ENCODE peak calls at places on chromosome 17, in nine cellular contexts. One of them, this sample, is unnamed.

GRCh38 chr17:35167046-35167445 is 19.4 kb downstream of the UNC45B start:
- DNase-seq in PC-3: peak; percentile 30
- DNase-seq in heart right ventricle: no peak
- DNase-seq in NT2/D1: no peak
- DNase-seq in osteoblast: no peak
- DNase-seq in sigmoid colon: peak; percentile 20
- DNase-seq in thoracic aorta: no peak
- DNase-seq in OCI-LY7: no peak
- DNase-seq in stomach: no peak
- DNase-seq in this sample: no peak

GRCh38 chr17:42653179-42654124 is 5.6 kb upstream of the TUBG2 start:
- DNase-seq in OCI-LY7: no peak
- DNase-seq in heart right ventricle: peak; percentile 57
- DNase-seq in PC-3: peak; percentile 29
- DNase-seq in thoracic aorta: no peak
- DNase-seq in sigmoid colon: peak; percentile 92
- DNase-seq in osteoblast: peak; percentile 93
- DNase-seq in stomach: no peak
- DNase-seq in NT2/D1: no peak
- DNase-seq in this sample: no peak

GRCh38 chr17:66287911-66288310 is 14.5 kb upstream of the PRKCA start:
- DNase-seq in stomach: no peak
- DNase-seq in NT2/D1: no peak
- DNase-seq in heart right ventricle: no peak
- DNase-seq in OCI-LY7: no peak
- DNase-seq in sigmoid colon: no peak
- DNase-seq in PC-3: no peak
- DNase-seq in osteoblast: no peak
- DNase-seq in thoracic aorta: no peak
- DNase-seq in this sample: no peak

GRCh38 chr17:67218385-67218950 is 26.5 kb downstream of the HELZ start:
- DNase-seq in osteoblast: peak; percentile 79
- DNase-seq in NT2/D1: no peak
- DNase-seq in thoracic aorta: no peak
- DNase-seq in stomach: no peak
- DNase-seq in sigmoid colon: no peak
- DNase-seq in OCI-LY7: no peak
- DNase-seq in heart right ventricle: no peak
- DNase-seq in PC-3: no peak
- DNase-seq in this sample: no peak

GRCh38 chr17:1588781-1589585 is 26.4 kb upstream of the PITPNA start:
- DNase-seq in stomach: no peak
- DNase-seq in sigmoid colon: no peak
- DNase-seq in heart right ventricle: no peak
- DNase-seq in PC-3: no peak
- DNase-seq in NT2/D1: no peak
- DNase-seq in osteoblast: peak; percentile 80
- DNase-seq in OCI-LY7: no peak
- DNase-seq in thoracic aorta: no peak
- DNase-seq in this sample: no peak

GRCh38 chr17:4497101-4497824 is 1.4 kb upstream of the SPNS2 start:
- DNase-seq in stomach: no peak
- DNase-seq in thoracic aorta: peak; percentile 47
- DNase-seq in PC-3: peak; percentile 79
- DNase-seq in OCI-LY7: peak; percentile 69
- DNase-seq in heart right ventricle: no peak
- DNase-seq in osteoblast: peak; percentile 97
- DNase-seq in NT2/D1: no peak
- DNase-seq in sigmoid colon: no peak
- DNase-seq in this sample: no peak

GRCh38 chr17:33639103-33639991 is 346.3 kb upstream of the ASIC2 start:
- DNase-seq in NT2/D1: no peak
- DNase-seq in PC-3: no peak
- DNase-seq in osteoblast: no peak
- DNase-seq in OCI-LY7: no peak
- DNase-seq in stomach: no peak
- DNase-seq in thoracic aorta: no peak
- DNase-seq in heart right ventricle: no peak
- DNase-seq in sigmoid colon: no peak
- DNase-seq in this sample: no peak

GRCh38 chr17:79835953-79836951 is 3.0 kb downstream of the CBX4 start:
- DNase-seq in osteoblast: peak; percentile 93
- DNase-seq in sigmoid colon: no peak
- DNase-seq in NT2/D1: peak; percentile 94
- DNase-seq in heart right ventricle: no peak
- DNase-seq in PC-3: peak; percentile 35
- DNase-seq in thoracic aorta: no peak
- DNase-seq in OCI-LY7: peak; percentile 69
- DNase-seq in stomach: peak; percentile 90
- DNase-seq in this sample: peak; percentile 96

GRCh38 chr17:39231587-39232551 is 6.1 kb upstream of the STAC2 start:
- DNase-seq in sigmoid colon: peak; percentile 74
- DNase-seq in PC-3: peak; percentile 15
- DNase-seq in NT2/D1: no peak
- DNase-seq in stomach: peak; percentile 49
- DNase-seq in OCI-LY7: peak; percentile 85
- DNase-seq in thoracic aorta: no peak
- DNase-seq in heart right ventricle: peak; percentile 29
- DNase-seq in osteoblast: peak; percentile 97
- DNase-seq in this sample: no peak

GRCh38 chr17:48486557-48486956 is 44.3 kb downstream of the HOXB1 start:
- DNase-seq in NT2/D1: no peak
- DNase-seq in sigmoid colon: peak; percentile 56
- DNase-seq in PC-3: peak; percentile 93
- DNase-seq in heart right ventricle: no peak
- DNase-seq in thoracic aorta: no peak
- DNase-seq in stomach: no peak
- DNase-seq in osteoblast: peak; percentile 97
- DNase-seq in OCI-LY7: no peak
- DNase-seq in this sample: no peak

GRCh38 chr17:59001158-59001814 is 105.4 kb downstream of the TRIM37 start:
- DNase-seq in heart right ventricle: peak; percentile 54
- DNase-seq in NT2/D1: no peak
- DNase-seq in sigmoid colon: no peak
- DNase-seq in PC-3: peak; percentile 33
- DNase-seq in stomach: peak; percentile 34
- DNase-seq in osteoblast: no peak
- DNase-seq in thoracic aorta: no peak
- DNase-seq in OCI-LY7: peak; percentile 90
- DNase-seq in this sample: peak; percentile 4

GRCh38 chr17:9291912-9292562 is 270.7 kb downstream of the NTN1 start:
- DNase-seq in PC-3: peak; percentile 39
- DNase-seq in NT2/D1: no peak
- DNase-seq in sigmoid colon: peak; percentile 83
- DNase-seq in osteoblast: peak; percentile 87
- DNase-seq in OCI-LY7: peak; percentile 16
- DNase-seq in thoracic aorta: no peak
- DNase-seq in stomach: peak; percentile 42
- DNase-seq in heart right ventricle: peak; percentile 45
- DNase-seq in this sample: no peak

GRCh38 chr17:61683466-61683865 is 92.4 kb upstream of the NACA2 start:
- DNase-seq in PC-3: no peak
- DNase-seq in heart right ventricle: no peak
- DNase-seq in osteoblast: no peak
- DNase-seq in thoracic aorta: no peak
- DNase-seq in stomach: no peak
- DNase-seq in NT2/D1: no peak
- DNase-seq in sigmoid colon: no peak
- DNase-seq in OCI-LY7: no peak
- DNase-seq in this sample: no peak

GRCh38 chr17:30821751-30822723 is 2.5 kb downstream of the CRLF3 start:
- DNase-seq in PC-3: no peak
- DNase-seq in osteoblast: no peak
- DNase-seq in sigmoid colon: no peak
- DNase-seq in stomach: no peak
- DNase-seq in NT2/D1: no peak
- DNase-seq in heart right ventricle: no peak
- DNase-seq in OCI-LY7: peak; percentile 37
- DNase-seq in thoracic aorta: no peak
- DNase-seq in this sample: no peak

GRCh38 chr17:49823614-49824013 is 24.3 kb downstream of the TAC4 start:
- DNase-seq in stomach: no peak
- DNase-seq in heart right ventricle: no peak
- DNase-seq in NT2/D1: no peak
- DNase-seq in OCI-LY7: no peak
- DNase-seq in osteoblast: no peak
- DNase-seq in sigmoid colon: no peak
- DNase-seq in thoracic aorta: no peak
- DNase-seq in PC-3: no peak
- DNase-seq in this sample: no peak

GRCh38 chr17:80832266-80832676 is 159.4 kb upstream of the CHMP6 start:
- DNase-seq in PC-3: peak; percentile 12
- DNase-seq in sigmoid colon: peak; percentile 83
- DNase-seq in heart right ventricle: peak; percentile 64
- DNase-seq in thoracic aorta: no peak
- DNase-seq in NT2/D1: peak; percentile 27
- DNase-seq in stomach: no peak
- DNase-seq in OCI-LY7: no peak
- DNase-seq in osteoblast: peak; percentile 97
- DNase-seq in this sample: peak; percentile 29

GRCh38 chr17:79630821-79631639 is 20.2 kb upstream of the RBFOX3 start:
- DNase-seq in thoracic aorta: no peak
- DNase-seq in stomach: peak; percentile 11
- DNase-seq in NT2/D1: no peak
- DNase-seq in OCI-LY7: no peak
- DNase-seq in PC-3: no peak
- DNase-seq in heart right ventricle: peak; percentile 2
- DNase-seq in osteoblast: no peak
- DNase-seq in sigmoid colon: peak; percentile 18
- DNase-seq in this sample: no peak

GRCh38 chr17:27361695-27362094 is 67.8 kb downstream of the WSB1 start:
- DNase-seq in heart right ventricle: no peak
- DNase-seq in thoracic aorta: no peak
- DNase-seq in PC-3: no peak
- DNase-seq in NT2/D1: no peak
- DNase-seq in osteoblast: no peak
- DNase-seq in OCI-LY7: no peak
- DNase-seq in sigmoid colon: peak; percentile 7
- DNase-seq in stomach: no peak
- DNase-seq in this sample: no peak

GRCh38 chr17:34131386-34131785 is 123.7 kb upstream of the CCL2 start:
- DNase-seq in heart right ventricle: peak; percentile 47
- DNase-seq in NT2/D1: no peak
- DNase-seq in thoracic aorta: no peak
- DNase-seq in PC-3: no peak
- DNase-seq in sigmoid colon: no peak
- DNase-seq in osteoblast: no peak
- DNase-seq in stomach: no peak
- DNase-seq in OCI-LY7: no peak
- DNase-seq in this sample: no peak

GRCh38 chr17:336110-337021 is 16.2 kb downstream of the RPH3AL start:
- DNase-seq in OCI-LY7: no peak
- DNase-seq in heart right ventricle: peak; percentile 62
- DNase-seq in sigmoid colon: peak; percentile 85
- DNase-seq in osteoblast: peak; percentile 73
- DNase-seq in stomach: peak; percentile 78
- DNase-seq in thoracic aorta: no peak
- DNase-seq in PC-3: no peak
- DNase-seq in NT2/D1: no peak
- DNase-seq in this sample: no peak
- H3K4me3 ChIP-seq in OCI-LY7: no peak overlapping the region
- H3K4me3 ChIP-seq in heart right ventricle: no peak overlapping the region
- H3K4me3 ChIP-seq in sigmoid colon: no peak overlapping the region
- H3K4me3 ChIP-seq in osteoblast: no peak overlapping the region
- H3K4me3 ChIP-seq in stomach: no peak overlapping the region
- H3K4me3 ChIP-seq in thoracic aorta: no peak overlapping the region
- H3K4me3 ChIP-seq in PC-3: no peak overlapping the region
- H3K4me3 ChIP-seq in NT2/D1: no peak overlapping the region
- H3K4me3 ChIP-seq in this sample: no peak overlapping the region

GRCh38 chr17:16551878-16552636 is 16.9 kb downstream of the ZNF287 start:
- DNase-seq in NT2/D1: no peak
- DNase-seq in sigmoid colon: no peak
- DNase-seq in osteoblast: no peak
- DNase-seq in thoracic aorta: no peak
- DNase-seq in heart right ventricle: no peak
- DNase-seq in stomach: no peak
- DNase-seq in PC-3: no peak
- DNase-seq in OCI-LY7: no peak
- DNase-seq in this sample: no peak
- H3K9me3 ChIP-seq in NT2/D1: peaks cover 95% of the 10 kb centered on the region
- H3K9me3 ChIP-seq in sigmoid colon: peaks cover 22% of the 10 kb centered on the region
- H3K9me3 ChIP-seq in osteoblast: peaks cover 40% of the 10 kb centered on the region
- H3K9me3 ChIP-seq in thoracic aorta: peaks cover 92% of the 10 kb centered on the region
- H3K9me3 ChIP-seq in heart right ventricle: peaks cover 100% of the 10 kb centered on the region
- H3K9me3 ChIP-seq in stomach: peaks cover 100% of the 10 kb centered on the region
- H3K9me3 ChIP-seq in PC-3: peaks cover 82% of the 10 kb centered on the region
- H3K9me3 ChIP-seq in OCI-LY7: peaks cover 61% of the 10 kb centered on the region
- H3K9me3 ChIP-seq in this sample: peaks cover 6% of the 10 kb centered on the region

GRCh38 chr17:75875940-75876189 is 2.5 kb downstream of the TRIM47 start:
- DNase-seq in OCI-LY7: no peak
- DNase-seq in PC-3: no peak
- DNase-seq in stomach: no peak
- DNase-seq in thoracic aorta: no peak
- DNase-seq in sigmoid colon: peak; percentile 89
- DNase-seq in osteoblast: no peak
- DNase-seq in NT2/D1: no peak
- DNase-seq in heart right ventricle: peak; percentile 46
- DNase-seq in this sample: no peak

GRCh38 chr17:75878174-75878998 is at the start of gene TRIM47:
- DNase-seq in NT2/D1: no peak
- DNase-seq in stomach: peak; percentile 68
- DNase-seq in heart right ventricle: peak; percentile 72
- DNase-seq in osteoblast: peak; percentile 94
- DNase-seq in thoracic aorta: no peak
- DNase-seq in OCI-LY7: no peak
- DNase-seq in sigmoid colon: peak; percentile 91
- DNase-seq in PC-3: peak; percentile 74
- DNase-seq in this sample: no peak

GRCh38 chr17:75876190-75876937 is 2.0 kb downstream of the TRIM47 start:
- DNase-seq in stomach: peak; percentile 79
- DNase-seq in NT2/D1: no peak
- DNase-seq in heart right ventricle: no peak
- DNase-seq in PC-3: peak; percentile 96
- DNase-seq in OCI-LY7: peak; percentile 96
- DNase-seq in sigmoid colon: peak; percentile 77
- DNase-seq in thoracic aorta: no peak
- DNase-seq in osteoblast: peak; percentile 87
- DNase-seq in this sample: no peak

GRCh38 chr17:75877752-75878173 is 618 bp downstream of the TRIM47 start:
- DNase-seq in stomach: peak; percentile 86
- DNase-seq in heart right ventricle: peak; percentile 66
- DNase-seq in PC-3: peak; percentile 88
- DNase-seq in NT2/D1: no peak
- DNase-seq in osteoblast: peak; percentile 95
- DNase-seq in thoracic aorta: no peak
- DNase-seq in OCI-LY7: peak; percentile 91
- DNase-seq in sigmoid colon: peak; percentile 88
- DNase-seq in this sample: no peak

GRCh38 chr17:75876938-75877751 is 1.2 kb downstream of the TRIM47 start:
- DNase-seq in NT2/D1: no peak
- DNase-seq in heart right ventricle: peak; percentile 97
- DNase-seq in osteoblast: peak; percentile 99
- DNase-seq in thoracic aorta: peak; percentile 93
- DNase-seq in sigmoid colon: peak; percentile 98
- DNase-seq in OCI-LY7: peak; percentile 63
- DNase-seq in stomach: peak; percentile 88
- DNase-seq in PC-3: peak; percentile 95
- DNase-seq in this sample: no peak
- H3K4me3 ChIP-seq in NT2/D1: peak overlapping the region; percentile 64
- H3K4me3 ChIP-seq in heart right ventricle: peak overlapping the region; percentile 78
- H3K4me3 ChIP-seq in osteoblast: peak overlapping the region; percentile 77
- H3K4me3 ChIP-seq in thoracic aorta: peak overlapping the region; percentile 78
- H3K4me3 ChIP-seq in sigmoid colon: peak overlapping the region; percentile 80
- H3K4me3 ChIP-seq in OCI-LY7: peak overlapping the region; percentile 71
- H3K4me3 ChIP-seq in stomach: peak overlapping the region; percentile 71
- H3K4me3 ChIP-seq in PC-3: peak overlapping the region; percentile 71
- H3K4me3 ChIP-seq in this sample: peak overlapping the region; percentile 43

GRCh38 chr17:53628011-53628410 is 194.7 kb upstream of the KIF2B start:
- DNase-seq in OCI-LY7: no peak
- DNase-seq in stomach: no peak
- DNase-seq in sigmoid colon: no peak
- DNase-seq in thoracic aorta: no peak
- DNase-seq in NT2/D1: no peak
- DNase-seq in heart right ventricle: no peak
- DNase-seq in PC-3: peak; percentile 33
- DNase-seq in osteoblast: no peak
- DNase-seq in this sample: no peak
- H3K9me3 ChIP-seq in OCI-LY7: no peaks in the 10 kb centered on the region
- H3K9me3 ChIP-seq in stomach: no peaks in the 10 kb centered on the region
- H3K9me3 ChIP-seq in sigmoid colon: no peaks in the 10 kb centered on the region
- H3K9me3 ChIP-seq in thoracic aorta: no peaks in the 10 kb centered on the region
- H3K9me3 ChIP-seq in NT2/D1: no peaks in the 10 kb centered on the region
- H3K9me3 ChIP-seq in heart right ventricle: no peaks in the 10 kb centered on the region
- H3K9me3 ChIP-seq in PC-3: peaks cover 26% of the 10 kb centered on the region
- H3K9me3 ChIP-seq in osteoblast: no peaks in the 10 kb centered on the region
- H3K9me3 ChIP-seq in this sample: no peaks in the 10 kb centered on the region